ENCODE peak calls at places on chromosome 22, in five cellular contexts. One of them, this sample, is unnamed.

GRCh38 chr22:46068908-46069481 is 81.3 kb upstream of the PPARA start:
- DNase-seq in choroid plexus epithelial cell: peak; percentile 55
- DNase-seq in CD4-positive, alpha-beta memory T cell: no peak
- DNase-seq in CD4-positive, CD25-positive, alpha-beta regulatory T cell: no peak
- DNase-seq in GM23248: peak; percentile 84
- DNase-seq in this sample: peak; percentile 83

GRCh38 chr22:27206001-27206746 is 548.8 kb downstream of the MIAT start:
- DNase-seq in choroid plexus epithelial cell: peak; percentile 88
- DNase-seq in CD4-positive, CD25-positive, alpha-beta regulatory T cell: no peak
- DNase-seq in GM23248: peak; percentile 65
- DNase-seq in CD4-positive, alpha-beta memory T cell: no peak
- DNase-seq in this sample: peak; percentile 30

GRCh38 chr22:42270178-42270511 is 308 bp downstream of the TCF20 start:
- DNase-seq in CD4-positive, CD25-positive, alpha-beta regulatory T cell: no peak
- DNase-seq in choroid plexus epithelial cell: no peak
- DNase-seq in CD4-positive, alpha-beta memory T cell: peak; percentile 48
- DNase-seq in GM23248: no peak
- DNase-seq in this sample: peak; percentile 3

GRCh38 chr22:47380692-47381091 is 618.2 kb downstream of the TBC1D22A start:
- DNase-seq in CD4-positive, CD25-positive, alpha-beta regulatory T cell: no peak
- DNase-seq in GM23248: no peak
- DNase-seq in choroid plexus epithelial cell: no peak
- DNase-seq in CD4-positive, alpha-beta memory T cell: no peak
- DNase-seq in this sample: no peak

GRCh38 chr22:46073683-46074504 is 76.4 kb upstream of the PPARA start:
- DNase-seq in choroid plexus epithelial cell: peak; percentile 33
- DNase-seq in CD4-positive, CD25-positive, alpha-beta regulatory T cell: no peak
- DNase-seq in CD4-positive, alpha-beta memory T cell: no peak
- DNase-seq in GM23248: peak; percentile 63
- DNase-seq in this sample: peak; percentile 65

GRCh38 chr22:23157560-23158515 is 12.6 kb downstream of the RAB36 start:
- DNase-seq in GM23248: no peak
- DNase-seq in CD4-positive, alpha-beta memory T cell: no peak
- DNase-seq in choroid plexus epithelial cell: no peak
- DNase-seq in CD4-positive, CD25-positive, alpha-beta regulatory T cell: no peak
- DNase-seq in this sample: no peak

GRCh38 chr22:49321477-49322055 is 506.1 kb downstream of the BRD1 start:
- DNase-seq in GM23248: no peak
- DNase-seq in CD4-positive, CD25-positive, alpha-beta regulatory T cell: no peak
- DNase-seq in choroid plexus epithelial cell: no peak
- DNase-seq in CD4-positive, alpha-beta memory T cell: no peak
- DNase-seq in this sample: no peak

GRCh38 chr22:50314455-50315288 is 7.2 kb upstream of the PLXNB2 start:
- DNase-seq in GM23248: no peak
- DNase-seq in CD4-positive, CD25-positive, alpha-beta regulatory T cell: peak; percentile 34
- DNase-seq in CD4-positive, alpha-beta memory T cell: peak; percentile 72
- DNase-seq in choroid plexus epithelial cell: no peak
- DNase-seq in this sample: no peak

GRCh38 chr22:21936151-21936778 is 16.4 kb downstream of the PPM1F start:
- DNase-seq in GM23248: peak; percentile 28
- DNase-seq in CD4-positive, alpha-beta memory T cell: no peak
- DNase-seq in choroid plexus epithelial cell: no peak
- DNase-seq in CD4-positive, CD25-positive, alpha-beta regulatory T cell: no peak
- DNase-seq in this sample: no peak

GRCh38 chr22:30017375-30017774 is 62.9 kb upstream of the HORMAD2 start:
- DNase-seq in choroid plexus epithelial cell: peak; percentile 19
- DNase-seq in GM23248: peak; percentile 72
- DNase-seq in CD4-positive, CD25-positive, alpha-beta regulatory T cell: no peak
- DNase-seq in CD4-positive, alpha-beta memory T cell: no peak
- DNase-seq in this sample: peak; percentile 30

GRCh38 chr22:42901790-42902508 is 44.9 kb upstream of the ARFGAP3 start:
- DNase-seq in CD4-positive, CD25-positive, alpha-beta regulatory T cell: no peak
- DNase-seq in GM23248: no peak
- DNase-seq in choroid plexus epithelial cell: no peak
- DNase-seq in CD4-positive, alpha-beta memory T cell: no peak
- DNase-seq in this sample: no peak

GRCh38 chr22:26804315-26804714 is 146.9 kb downstream of the MIAT start:
- DNase-seq in choroid plexus epithelial cell: no peak
- DNase-seq in CD4-positive, alpha-beta memory T cell: no peak
- DNase-seq in CD4-positive, CD25-positive, alpha-beta regulatory T cell: no peak
- DNase-seq in GM23248: no peak
- DNase-seq in this sample: no peak

GRCh38 chr22:45090364-45090960 is 73.3 kb upstream of the NUP50 start:
- DNase-seq in choroid plexus epithelial cell: peak; percentile 44
- DNase-seq in GM23248: no peak
- DNase-seq in CD4-positive, CD25-positive, alpha-beta regulatory T cell: no peak
- DNase-seq in CD4-positive, alpha-beta memory T cell: no peak
- DNase-seq in this sample: peak; percentile 67

GRCh38 chr22:21939392-21940319 is 13.0 kb downstream of the PPM1F start:
- DNase-seq in CD4-positive, CD25-positive, alpha-beta regulatory T cell: no peak
- DNase-seq in CD4-positive, alpha-beta memory T cell: no peak
- DNase-seq in GM23248: peak; percentile 49
- DNase-seq in choroid plexus epithelial cell: no peak
- DNase-seq in this sample: no peak

GRCh38 chr22:23279781-23280180 is 99.5 kb downstream of the BCR start:
- DNase-seq in CD4-positive, CD25-positive, alpha-beta regulatory T cell: no peak
- DNase-seq in GM23248: peak; percentile 62
- DNase-seq in CD4-positive, alpha-beta memory T cell: no peak
- DNase-seq in choroid plexus epithelial cell: no peak
- DNase-seq in this sample: no peak

GRCh38 chr22:39234157-39234793 is 10.5 kb downstream of the PDGFB start:
- DNase-seq in GM23248: no peak
- DNase-seq in CD4-positive, CD25-positive, alpha-beta regulatory T cell: no peak
- DNase-seq in CD4-positive, alpha-beta memory T cell: no peak
- DNase-seq in choroid plexus epithelial cell: peak; percentile 72
- DNase-seq in this sample: peak; percentile 25

GRCh38 chr22:49334589-49334873 is 493.1 kb downstream of the BRD1 start:
- DNase-seq in CD4-positive, alpha-beta memory T cell: no peak
- DNase-seq in choroid plexus epithelial cell: no peak
- DNase-seq in GM23248: no peak
- DNase-seq in CD4-positive, CD25-positive, alpha-beta regulatory T cell: no peak
- DNase-seq in this sample: no peak

GRCh38 chr22:33465554-33465953 is 407.4 kb upstream of the SYN3 start:
- DNase-seq in CD4-positive, alpha-beta memory T cell: no peak
- DNase-seq in GM23248: no peak
- DNase-seq in CD4-positive, CD25-positive, alpha-beta regulatory T cell: no peak
- DNase-seq in choroid plexus epithelial cell: no peak
- DNase-seq in this sample: no peak

GRCh38 chr22:33919591-33920501 is at the start of gene LARGE1:
- DNase-seq in choroid plexus epithelial cell: peak; percentile 27
- DNase-seq in GM23248: peak; percentile 81
- DNase-seq in CD4-positive, CD25-positive, alpha-beta regulatory T cell: no peak
- DNase-seq in CD4-positive, alpha-beta memory T cell: no peak
- DNase-seq in this sample: no peak

GRCh38 chr22:24440270-24440717 is 12.9 kb downstream of the ADORA2A start:
- DNase-seq in CD4-positive, CD25-positive, alpha-beta regulatory T cell: no peak
- DNase-seq in GM23248: no peak
- DNase-seq in choroid plexus epithelial cell: no peak
- DNase-seq in CD4-positive, alpha-beta memory T cell: no peak
- DNase-seq in this sample: no peak

GRCh38 chr22:44127353-44127752 is 53.4 kb upstream of the PARVG start:
- DNase-seq in CD4-positive, alpha-beta memory T cell: no peak
- DNase-seq in choroid plexus epithelial cell: peak; percentile 47
- DNase-seq in CD4-positive, CD25-positive, alpha-beta regulatory T cell: no peak
- DNase-seq in GM23248: peak; percentile 17
- DNase-seq in this sample: no peak

GRCh38 chr22:47836957-47837356 is 1074.5 kb downstream of the TBC1D22A start:
- DNase-seq in CD4-positive, alpha-beta memory T cell: no peak
- DNase-seq in choroid plexus epithelial cell: no peak
- DNase-seq in GM23248: peak; percentile 8
- DNase-seq in CD4-positive, CD25-positive, alpha-beta regulatory T cell: no peak
- DNase-seq in this sample: peak; percentile 78

GRCh38 chr22:47167056-47167455 is 404.6 kb downstream of the TBC1D22A start:
- DNase-seq in CD4-positive, alpha-beta memory T cell: no peak
- DNase-seq in CD4-positive, CD25-positive, alpha-beta regulatory T cell: no peak
- DNase-seq in choroid plexus epithelial cell: no peak
- DNase-seq in GM23248: no peak
- DNase-seq in this sample: no peak

GRCh38 chr22:45503816-45504702 is 1.4 kb downstream of the FBLN1 start:
- DNase-seq in choroid plexus epithelial cell: peak; percentile 80
- DNase-seq in CD4-positive, alpha-beta memory T cell: no peak
- DNase-seq in GM23248: peak; percentile 83
- DNase-seq in CD4-positive, CD25-positive, alpha-beta regulatory T cell: no peak
- DNase-seq in this sample: peak; percentile 64

GRCh38 chr22:46119729-46120419 is 30.5 kb upstream of the PPARA start:
- DNase-seq in CD4-positive, alpha-beta memory T cell: no peak
- DNase-seq in CD4-positive, CD25-positive, alpha-beta regulatory T cell: no peak
- DNase-seq in choroid plexus epithelial cell: peak; percentile 87
- DNase-seq in GM23248: peak; percentile 95
- DNase-seq in this sample: peak; percentile 73

DNA sequence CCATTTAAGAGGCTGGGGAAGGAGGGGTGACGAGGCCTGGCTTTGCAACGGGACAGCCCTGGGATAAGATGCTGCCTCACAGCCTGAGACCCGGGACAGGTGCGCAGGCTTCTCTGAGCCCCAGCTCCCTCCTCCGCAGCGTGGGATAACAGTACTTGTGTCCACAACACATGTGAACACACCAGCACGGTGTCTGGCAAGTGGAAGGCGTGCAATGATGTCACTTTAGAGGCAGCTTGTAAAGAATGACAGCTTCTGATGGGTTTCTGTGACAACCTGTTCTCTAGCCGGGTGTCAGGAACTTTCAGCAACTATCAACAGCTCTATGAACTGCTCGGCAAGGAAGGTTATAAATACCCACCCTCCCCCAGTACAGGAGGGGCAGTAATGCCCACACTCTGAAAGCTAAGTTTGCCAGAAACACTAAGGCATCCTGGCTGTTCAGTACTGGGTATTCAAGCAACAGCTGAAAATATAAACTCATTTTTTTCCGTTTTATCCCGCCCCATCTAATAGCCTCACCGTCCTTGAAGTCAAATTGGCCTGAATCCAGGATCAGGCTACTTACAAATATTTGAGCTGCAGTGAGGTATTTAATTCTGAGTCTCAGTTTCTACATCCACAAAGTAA is 59.7 kb downstream of the MYH9 start:
- DNase-seq in choroid plexus epithelial cell: peak; percentile 94
- DNase-seq in GM23248: peak; percentile 40
- DNase-seq in CD4-positive, CD25-positive, alpha-beta regulatory T cell: no peak
- DNase-seq in CD4-positive, alpha-beta memory T cell: peak; percentile 37
- DNase-seq in this sample: peak; percentile 59
- H3K4me3 ChIP-seq in choroid plexus epithelial cell: no peak overlapping the region
- H3K4me3 ChIP-seq in GM23248: no peak overlapping the region
- H3K4me3 ChIP-seq in CD4-positive, CD25-positive, alpha-beta regulatory T cell: no peak overlapping the region
- H3K4me3 ChIP-seq in CD4-positive, alpha-beta memory T cell: no peak overlapping the region
- H3K4me3 ChIP-seq in this sample: no peak overlapping the region

GRCh38 chr22:41237036-41237706 is 3.6 kb downstream of the CHADL start:
- DNase-seq in CD4-positive, CD25-positive, alpha-beta regulatory T cell: no peak
- DNase-seq in choroid plexus epithelial cell: no peak
- DNase-seq in CD4-positive, alpha-beta memory T cell: peak; percentile 38
- DNase-seq in GM23248: no peak
- DNase-seq in this sample: no peak
- H3K4me3 ChIP-seq in CD4-positive, CD25-positive, alpha-beta regulatory T cell: no peak overlapping the region
- H3K4me3 ChIP-seq in choroid plexus epithelial cell: peak overlapping the region; percentile 39
- H3K4me3 ChIP-seq in CD4-positive, alpha-beta memory T cell: peak overlapping the region; percentile 23
- H3K4me3 ChIP-seq in GM23248: peak overlapping the region; percentile 60
- H3K4me3 ChIP-seq in this sample: peak overlapping the region; percentile 21

GRCh38 chr22:20264614-20265452 is 3.3 kb downstream of the RTN4R start:
- DNase-seq in GM23248: no peak
- DNase-seq in CD4-positive, alpha-beta memory T cell: peak; percentile 30
- DNase-seq in choroid plexus epithelial cell: no peak
- DNase-seq in CD4-positive, CD25-positive, alpha-beta regulatory T cell: no peak
- DNase-seq in this sample: no peak

GRCh38 chr22:20271114-20271994 is 3.2 kb upstream of the RTN4R start:
- DNase-seq in CD4-positive, CD25-positive, alpha-beta regulatory T cell: no peak
- DNase-seq in CD4-positive, alpha-beta memory T cell: peak; percentile 3
- DNase-seq in GM23248: no peak
- DNase-seq in choroid plexus epithelial cell: no peak
- DNase-seq in this sample: no peak

GRCh38 chr22:20268289-20268349 is at the start of gene RTN4R:
- DNase-seq in GM23248: no peak
- DNase-seq in CD4-positive, CD25-positive, alpha-beta regulatory T cell: no peak
- DNase-seq in CD4-positive, alpha-beta memory T cell: no peak
- DNase-seq in choroid plexus epithelial cell: no peak
- DNase-seq in this sample: no peak

GRCh38 chr22:20268350-20269012 is 363 bp upstream of the RTN4R start:
- DNase-seq in CD4-positive, CD25-positive, alpha-beta regulatory T cell: peak; percentile 34
- DNase-seq in choroid plexus epithelial cell: peak; percentile 31
- DNase-seq in CD4-positive, alpha-beta memory T cell: peak; percentile 38
- DNase-seq in GM23248: peak; percentile 76
- DNase-seq in this sample: peak; percentile 37

DNA sequence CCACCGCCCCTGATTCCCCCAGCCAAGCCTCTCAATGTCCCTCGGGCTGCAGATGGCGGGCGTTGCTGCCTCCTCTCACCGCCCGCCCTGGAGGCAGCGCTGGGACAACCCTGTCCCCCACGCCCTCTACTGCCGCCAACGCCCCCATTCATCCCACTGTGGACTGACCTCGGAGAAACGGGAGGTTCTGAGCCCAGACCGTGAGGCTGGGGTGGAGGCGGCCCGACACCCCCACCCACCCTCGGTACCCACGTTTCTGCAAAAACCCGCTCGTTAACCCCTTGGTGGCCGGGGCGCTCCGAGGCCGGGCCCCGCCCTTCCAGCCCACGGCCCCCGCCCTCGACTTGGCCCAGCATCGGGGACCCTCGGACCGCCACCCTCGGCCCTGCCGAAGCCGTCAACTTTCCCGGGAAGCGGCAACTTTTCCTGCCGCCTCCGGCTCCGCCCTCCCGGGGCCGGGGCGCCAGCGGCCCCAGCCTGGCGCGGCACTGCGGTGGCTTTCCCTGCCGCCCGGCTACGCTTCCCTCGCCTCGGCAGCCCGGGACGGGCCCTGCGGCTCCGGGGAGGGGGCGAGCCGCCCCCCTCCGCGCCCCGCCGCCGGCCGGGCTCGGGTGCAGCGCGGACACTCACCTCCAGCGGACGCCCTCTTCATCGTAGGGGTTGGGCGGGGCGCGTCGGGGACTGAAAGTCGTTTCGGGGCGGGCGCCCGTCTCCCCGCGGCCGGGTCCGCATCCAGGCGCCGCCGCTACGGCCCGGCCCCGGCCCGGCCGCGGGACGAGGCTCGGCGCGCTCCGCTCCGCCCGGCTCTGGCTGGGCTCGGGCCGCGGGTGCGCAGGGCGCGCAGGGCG is 453 bp downstream of the RTN4R start:
- DNase-seq in CD4-positive, CD25-positive, alpha-beta regulatory T cell: no peak
- DNase-seq in GM23248: no peak
- DNase-seq in choroid plexus epithelial cell: no peak
- DNase-seq in CD4-positive, alpha-beta memory T cell: peak; percentile 14
- DNase-seq in this sample: no peak
- H3K4me3 ChIP-seq in CD4-positive, CD25-positive, alpha-beta regulatory T cell: no peak overlapping the region
- H3K4me3 ChIP-seq in GM23248: peak overlapping the region; percentile 49
- H3K4me3 ChIP-seq in choroid plexus epithelial cell: no peak overlapping the region
- H3K4me3 ChIP-seq in CD4-positive, alpha-beta memory T cell: no peak overlapping the region
- H3K4me3 ChIP-seq in this sample: peak overlapping the region; percentile 40

GRCh38 chr22:36858966-36859365 is 1.8 kb upstream of the NCF4 start:
- DNase-seq in CD4-positive, alpha-beta memory T cell: no peak
- DNase-seq in GM23248: no peak
- DNase-seq in choroid plexus epithelial cell: no peak
- DNase-seq in CD4-positive, CD25-positive, alpha-beta regulatory T cell: no peak
- DNase-seq in this sample: no peak

GRCh38 chr22:36862251-36863242 is 1.7 kb downstream of the NCF4 start:
- DNase-seq in GM23248: no peak
- DNase-seq in CD4-positive, alpha-beta memory T cell: no peak
- DNase-seq in CD4-positive, CD25-positive, alpha-beta regulatory T cell: no peak
- DNase-seq in choroid plexus epithelial cell: no peak
- DNase-seq in this sample: no peak

GRCh38 chr22:36860017-36860416 is 789 bp upstream of the NCF4 start:
- DNase-seq in GM23248: peak; percentile 24
- DNase-seq in choroid plexus epithelial cell: no peak
- DNase-seq in CD4-positive, alpha-beta memory T cell: no peak
- DNase-seq in CD4-positive, CD25-positive, alpha-beta regulatory T cell: no peak
- DNase-seq in this sample: no peak

GRCh38 chr22:36860438-36860820 is 377 bp upstream of the NCF4 start:
- DNase-seq in choroid plexus epithelial cell: no peak
- DNase-seq in CD4-positive, CD25-positive, alpha-beta regulatory T cell: no peak
- DNase-seq in CD4-positive, alpha-beta memory T cell: no peak
- DNase-seq in GM23248: no peak
- DNase-seq in this sample: no peak

GRCh38 chr22:36860821-36861659 is at the start of gene NCF4:
- DNase-seq in CD4-positive, CD25-positive, alpha-beta regulatory T cell: peak; percentile 25
- DNase-seq in choroid plexus epithelial cell: no peak
- DNase-seq in GM23248: no peak
- DNase-seq in CD4-positive, alpha-beta memory T cell: peak; percentile 66
- DNase-seq in this sample: no peak
- H3K4me3 ChIP-seq in CD4-positive, CD25-positive, alpha-beta regulatory T cell: peak within 1 kb of the TSS; percentile 80
- H3K4me3 ChIP-seq in choroid plexus epithelial cell: no peak within 1 kb of the TSS
- H3K4me3 ChIP-seq in GM23248: no peak within 1 kb of the TSS
- H3K4me3 ChIP-seq in CD4-positive, alpha-beta memory T cell: peak within 1 kb of the TSS; percentile 56
- H3K4me3 ChIP-seq in this sample: no peak within 1 kb of the TSS